ENCODE peak calls at places on chromosomes 2 and 18, in seven cellular contexts. One of them, this sample, is unnamed.

GRCh38 chr18:26405190-26405781 is 143.1 kb downstream of the KCTD1 start:
- DNase-seq in mammary epithelial cell: peak
- DNase-seq in hepatocyte: peak
- DNase-seq in GM12865: peak
- DNase-seq in pancreas: no peak
- DNase-seq in prostate gland: peak
- DNase-seq in endodermal cell: peak
- DNase-seq in this sample: no peak

GRCh38 chr2:4214444-4215295 is 511.3 kb downstream of the DCDC2C start:
- DNase-seq in mammary epithelial cell: no peak
- DNase-seq in hepatocyte: no peak
- DNase-seq in GM12865: peak
- DNase-seq in pancreas: no peak
- DNase-seq in prostate gland: no peak
- DNase-seq in endodermal cell: no peak
- DNase-seq in this sample: no peak

GRCh38 chr2:46545015-46545839 is 65.9 kb downstream of the TMEM247 start:
- DNase-seq in mammary epithelial cell: no peak
- DNase-seq in hepatocyte: no peak
- DNase-seq in GM12865: peak
- DNase-seq in pancreas: no peak
- DNase-seq in prostate gland: no peak
- DNase-seq in endodermal cell: no peak
- DNase-seq in this sample: no peak

GRCh38 chr18:78709271-78709809 is 270.3 kb upstream of the SALL3 start:
- DNase-seq in mammary epithelial cell: no peak
- DNase-seq in hepatocyte: no peak
- DNase-seq in GM12865: no peak
- DNase-seq in pancreas: no peak
- DNase-seq in prostate gland: no peak
- DNase-seq in endodermal cell: no peak
- DNase-seq in this sample: no peak

GRCh38 chr2:96131152-96131817 is 7.0 kb downstream of the ASTL start:
- DNase-seq in mammary epithelial cell: no peak
- DNase-seq in hepatocyte: no peak
- DNase-seq in GM12865: no peak
- DNase-seq in pancreas: no peak
- DNase-seq in prostate gland: no peak
- DNase-seq in endodermal cell: no peak
- DNase-seq in this sample: no peak

GRCh38 chr2:47249427-47249826 is 94.3 kb upstream of the STPG4 start:
- DNase-seq in mammary epithelial cell: no peak
- DNase-seq in hepatocyte: no peak
- DNase-seq in GM12865: no peak
- DNase-seq in pancreas: no peak
- DNase-seq in prostate gland: no peak
- DNase-seq in endodermal cell: no peak
- DNase-seq in this sample: no peak

GRCh38 chr18:47915930-47916329 is 14.5 kb downstream of the SMAD2 start:
- DNase-seq in mammary epithelial cell: no peak
- DNase-seq in hepatocyte: no peak
- DNase-seq in GM12865: no peak
- DNase-seq in pancreas: no peak
- DNase-seq in prostate gland: no peak
- DNase-seq in endodermal cell: no peak
- DNase-seq in this sample: no peak

GRCh38 chr2:163375472-163375871 is 360.3 kb downstream of the FIGN start:
- DNase-seq in mammary epithelial cell: no peak
- DNase-seq in hepatocyte: no peak
- DNase-seq in GM12865: no peak
- DNase-seq in pancreas: no peak
- DNase-seq in prostate gland: no peak
- DNase-seq in endodermal cell: no peak
- DNase-seq in this sample: no peak

GRCh38 chr2:238433941-238434845 is 7.5 kb downstream of the ASB1 start:
- DNase-seq in mammary epithelial cell: peak
- DNase-seq in hepatocyte: no peak
- DNase-seq in GM12865: no peak
- DNase-seq in pancreas: no peak
- DNase-seq in prostate gland: no peak
- DNase-seq in endodermal cell: no peak
- DNase-seq in this sample: no peak

GRCh38 chr2:158970522-158970855 is 2.0 kb downstream of the TANC1 start:
- DNase-seq in mammary epithelial cell: no peak
- DNase-seq in hepatocyte: no peak
- DNase-seq in GM12865: no peak
- DNase-seq in pancreas: no peak
- DNase-seq in prostate gland: no peak
- DNase-seq in endodermal cell: no peak
- DNase-seq in this sample: no peak

GRCh38 chr18:63137999-63138448 is 181.5 kb downstream of the BCL2 start:
- DNase-seq in mammary epithelial cell: no peak
- DNase-seq in hepatocyte: no peak
- DNase-seq in GM12865: peak
- DNase-seq in pancreas: no peak
- DNase-seq in prostate gland: no peak
- DNase-seq in endodermal cell: no peak
- DNase-seq in this sample: no peak

GRCh38 chr2:37189452-37190153 is 1.1 kb upstream of the SULT6B1 start:
- DNase-seq in mammary epithelial cell: peak
- DNase-seq in hepatocyte: peak
- DNase-seq in GM12865: no peak
- DNase-seq in pancreas: peak
- DNase-seq in prostate gland: no peak
- DNase-seq in endodermal cell: peak
- DNase-seq in this sample: no peak

GRCh38 chr2:226631671-226632070 is 167.9 kb downstream of the IRS1 start:
- DNase-seq in mammary epithelial cell: no peak
- DNase-seq in hepatocyte: peak
- DNase-seq in GM12865: no peak
- DNase-seq in pancreas: no peak
- DNase-seq in prostate gland: peak
- DNase-seq in endodermal cell: no peak
- DNase-seq in this sample: no peak

GRCh38 chr2:112273349-112273748 is 2.0 kb upstream of the ZC3H6 start:
- DNase-seq in mammary epithelial cell: no peak
- DNase-seq in hepatocyte: no peak
- DNase-seq in GM12865: no peak
- DNase-seq in pancreas: no peak
- DNase-seq in prostate gland: no peak
- DNase-seq in endodermal cell: no peak
- DNase-seq in this sample: no peak

GRCh38 chr2:112276954-112277353 is 1.6 kb downstream of the ZC3H6 start:
- DNase-seq in mammary epithelial cell: no peak
- DNase-seq in hepatocyte: no peak
- DNase-seq in GM12865: no peak
- DNase-seq in pancreas: no peak
- DNase-seq in prostate gland: no peak
- DNase-seq in endodermal cell: no peak
- DNase-seq in this sample: no peak

GRCh38 chr2:112275887-112276773 is 733 bp downstream of the ZC3H6 start:
- DNase-seq in mammary epithelial cell: peak
- DNase-seq in hepatocyte: peak
- DNase-seq in GM12865: peak
- DNase-seq in pancreas: peak
- DNase-seq in prostate gland: peak
- DNase-seq in endodermal cell: peak
- DNase-seq in this sample: peak

GRCh38 chr2:112275314-112275886 is at the start of gene ZC3H6:
- DNase-seq in mammary epithelial cell: peak
- DNase-seq in hepatocyte: peak
- DNase-seq in GM12865: peak
- DNase-seq in pancreas: peak
- DNase-seq in prostate gland: peak
- DNase-seq in endodermal cell: peak
- DNase-seq in this sample: peak

GRCh38 chr2:112277591-112278220 is 2.3 kb downstream of the ZC3H6 start:
- DNase-seq in mammary epithelial cell: no peak
- DNase-seq in hepatocyte: no peak
- DNase-seq in GM12865: no peak
- DNase-seq in pancreas: no peak
- DNase-seq in prostate gland: no peak
- DNase-seq in endodermal cell: no peak
- DNase-seq in this sample: no peak
- H3K4me3 ChIP-seq in mammary epithelial cell: no peak
- H3K4me3 ChIP-seq in hepatocyte: no peak
- H3K4me3 ChIP-seq in GM12865: no peak
- H3K4me3 ChIP-seq in pancreas: no peak
- H3K4me3 ChIP-seq in prostate gland: no peak
- H3K4me3 ChIP-seq in endodermal cell: no peak
- H3K4me3 ChIP-seq in this sample: no peak

GRCh38 chr2:63340443-63340842 is 247.8 kb downstream of the WDPCP start:
- DNase-seq in mammary epithelial cell: no peak
- DNase-seq in hepatocyte: no peak
- DNase-seq in GM12865: no peak
- DNase-seq in pancreas: no peak
- DNase-seq in prostate gland: no peak
- DNase-seq in endodermal cell: no peak
- DNase-seq in this sample: no peak

DNA sequence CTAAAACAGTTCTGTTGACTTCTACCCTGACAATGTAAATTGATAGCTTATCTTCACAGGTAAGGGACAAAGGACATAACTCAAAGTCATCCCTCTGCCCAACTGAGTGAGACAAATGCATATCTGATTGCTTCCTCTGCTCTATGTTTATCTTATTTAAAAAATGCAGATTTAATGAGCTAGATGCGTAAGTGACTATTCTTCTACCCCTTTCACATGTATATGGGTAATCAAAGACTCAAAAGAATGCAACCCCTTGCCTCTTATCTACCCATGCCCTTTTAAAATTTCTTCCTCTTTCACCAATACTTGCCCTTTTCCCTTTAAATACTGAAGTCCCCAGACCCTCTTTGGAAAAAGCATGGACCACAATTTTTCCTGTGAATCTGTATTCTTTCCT is 253.4 kb downstream of the WDPCP start:
- DNase-seq in mammary epithelial cell: no peak
- DNase-seq in hepatocyte: no peak
- DNase-seq in GM12865: no peak
- DNase-seq in pancreas: no peak
- DNase-seq in prostate gland: no peak
- DNase-seq in endodermal cell: no peak
- DNase-seq in this sample: no peak
- TF ChIP-seq CTCF in mammary epithelial cell: no peak
- TF ChIP-seq CTCF in hepatocyte: no peak
- TF ChIP-seq CTCF in GM12865: no peak
- TF ChIP-seq CTCF in pancreas: no peak
- TF ChIP-seq CTCF in prostate gland: no peak
- TF ChIP-seq CTCF in endodermal cell: no peak
- TF ChIP-seq CTCF in this sample: no peak

GRCh38 chr2:127811397-127811860 is 458 bp upstream of the WDR33 start:
- DNase-seq in mammary epithelial cell: no peak
- DNase-seq in hepatocyte: no peak
- DNase-seq in GM12865: no peak
- DNase-seq in pancreas: no peak
- DNase-seq in prostate gland: no peak
- DNase-seq in endodermal cell: no peak
- DNase-seq in this sample: no peak

GRCh38 chr2:127810637-127811396 is at the start of gene WDR33:
- DNase-seq in mammary epithelial cell: peak
- DNase-seq in hepatocyte: peak
- DNase-seq in GM12865: peak
- DNase-seq in pancreas: peak
- DNase-seq in prostate gland: peak
- DNase-seq in endodermal cell: peak
- DNase-seq in this sample: peak

GRCh38 chr2:127810156-127810636 is 775 bp downstream of the WDR33 start:
- DNase-seq in mammary epithelial cell: peak
- DNase-seq in hepatocyte: peak
- DNase-seq in GM12865: no peak
- DNase-seq in pancreas: peak
- DNase-seq in prostate gland: peak
- DNase-seq in endodermal cell: peak
- DNase-seq in this sample: no peak

GRCh38 chr2:127814677-127815076 is 3.7 kb upstream of the WDR33 start:
- DNase-seq in mammary epithelial cell: no peak
- DNase-seq in hepatocyte: no peak
- DNase-seq in GM12865: no peak
- DNase-seq in pancreas: no peak
- DNase-seq in prostate gland: no peak
- DNase-seq in endodermal cell: no peak
- DNase-seq in this sample: no peak

DNA sequence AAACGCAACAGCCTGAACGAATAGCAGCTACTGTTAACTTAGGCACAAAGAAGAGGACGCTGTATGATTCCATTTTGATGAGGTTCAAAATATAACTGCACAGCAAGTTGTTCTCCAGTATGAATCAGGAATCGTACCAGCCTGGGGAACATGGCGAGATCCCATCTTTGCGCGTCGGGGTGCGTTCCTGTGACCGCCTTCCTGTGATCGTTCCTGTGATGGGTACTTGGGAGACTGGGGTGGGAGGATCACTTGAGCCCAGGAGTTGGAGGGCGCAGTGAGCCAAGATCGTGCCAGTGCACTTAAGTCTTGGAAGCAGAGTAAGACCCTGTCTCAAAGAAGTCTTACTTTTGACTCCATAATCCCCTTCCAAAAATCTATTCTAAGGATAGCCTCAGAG is 951 bp upstream of the WDR33 start:
- DNase-seq in mammary epithelial cell: no peak
- DNase-seq in hepatocyte: no peak
- DNase-seq in GM12865: no peak
- DNase-seq in pancreas: no peak
- DNase-seq in prostate gland: no peak
- DNase-seq in endodermal cell: no peak
- DNase-seq in this sample: no peak
- H3K4me3 ChIP-seq in mammary epithelial cell: no peak
- H3K4me3 ChIP-seq in hepatocyte: peak
- H3K4me3 ChIP-seq in GM12865: peak
- H3K4me3 ChIP-seq in pancreas: peak
- H3K4me3 ChIP-seq in prostate gland: no peak
- H3K4me3 ChIP-seq in endodermal cell: peak
- H3K4me3 ChIP-seq in this sample: peak

GRCh38 chr2:72934683-72935610 is 17.6 kb downstream of the EMX1 start:
- DNase-seq in mammary epithelial cell: peak
- DNase-seq in hepatocyte: no peak
- DNase-seq in GM12865: peak
- DNase-seq in pancreas: no peak
- DNase-seq in prostate gland: no peak
- DNase-seq in endodermal cell: peak
- DNase-seq in this sample: no peak
- TF ChIP-seq CTCF in mammary epithelial cell: peak
- TF ChIP-seq CTCF in hepatocyte: peak
- TF ChIP-seq CTCF in GM12865: peak
- TF ChIP-seq CTCF in pancreas: peak
- TF ChIP-seq CTCF in prostate gland: no peak
- TF ChIP-seq CTCF in endodermal cell: peak
- TF ChIP-seq CTCF in this sample: peak

DNA sequence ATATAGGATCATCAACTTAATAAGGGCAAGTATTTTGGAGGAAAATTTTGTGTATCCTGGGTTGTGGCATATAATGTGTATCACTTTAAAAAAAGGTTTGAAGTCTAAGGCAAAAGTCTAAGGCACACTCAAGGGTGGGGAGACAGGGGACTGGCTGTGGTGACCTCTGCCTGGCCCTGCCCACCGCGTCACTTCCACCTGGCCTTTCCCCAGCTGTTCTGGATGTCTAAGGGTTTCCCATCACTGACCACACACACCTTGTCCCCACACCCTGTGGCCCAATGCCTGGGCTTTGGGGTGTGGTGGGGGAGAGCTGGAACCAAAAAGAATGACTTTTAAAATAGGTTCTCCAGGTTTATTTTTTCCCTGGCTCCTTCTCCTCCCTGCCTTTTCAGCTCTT is 257.0 kb downstream of the DYSF start:
- DNase-seq in mammary epithelial cell: no peak
- DNase-seq in hepatocyte: no peak
- DNase-seq in GM12865: no peak
- DNase-seq in pancreas: no peak
- DNase-seq in prostate gland: no peak
- DNase-seq in endodermal cell: no peak
- DNase-seq in this sample: no peak
- H3K4me3 ChIP-seq in mammary epithelial cell: no peak
- H3K4me3 ChIP-seq in hepatocyte: no peak
- H3K4me3 ChIP-seq in GM12865: no peak
- H3K4me3 ChIP-seq in pancreas: no peak
- H3K4me3 ChIP-seq in prostate gland: no peak
- H3K4me3 ChIP-seq in endodermal cell: no peak
- H3K4me3 ChIP-seq in this sample: no peak

This sample was measured in LNCaP clone FGC.